ENCODE peak calls at places on chromosomes 2 and 18, in seven cellular contexts. L is GM23248; G is frontal cortex; X is NCI-H1092; M is choroid plexus epithelial cell; P is neural crest cell; V is stimulated activated CD4-positive, alpha-beta T cell treated with anti-CD3 and anti-CD28 coated beads, Interleukin-2, amount 100 ng/mL, for 24 hours. F is an unnamed sample.

GRCh38 chr2:121205321-121205942 is 79.6 kb downstream of the TFCP2L1 start:
- DNase-seq in G (no peak), M (peak), P (no peak), L (peak), X (no peak), V (no peak), F (no peak)

GRCh38 chr18:12391487-12392136 is 14.6 kb upstream of the AFG3L2 start:
- DNase-seq in L (peak), G (peak), V (peak), P (peak), M (peak), X (no peak), F (peak)

GRCh38 chr2:234951386-234952269 is at the start of gene SH3BP4:
- DNase-seq in G (peak), X (peak), L (peak), V (peak), P (peak), M (peak), F (peak)

GRCh38 chr2:122034797-122035196 is 279.3 kb downstream of the TSN start:
- DNase-seq in V (no peak), L (no peak), G (no peak), M (no peak), X (no peak), P (no peak), F (peak)

GRCh38 chr2:159226059-159226461 is 60.4 kb downstream of the WDSUB1 start:
- DNase-seq in P (no peak), M (peak), V (no peak), X (no peak), L (peak), G (no peak), F (no peak)

GRCh38 chr2:205673312-205673711 is 9.0 kb upstream of the NRP2 start:
- DNase-seq in M (no peak), G (no peak), P (no peak), V (no peak), X (no peak), L (no peak), F (no peak)

GRCh38 chr18:78721281-78721949 is 258.2 kb upstream of the SALL3 start:
- DNase-seq in X (no peak), M (no peak), G (no peak), L (no peak), P (no peak), V (no peak), F (no peak)

GRCh38 chr18:38047820-38048219 is 482.2 kb upstream of the CELF4 start:
- DNase-seq in X (no peak), L (no peak), P (no peak), G (no peak), V (no peak), M (no peak), F (no peak)

GRCh38 chr18:48948112-48949050 is 2.4 kb downstream of the SMAD7 start:
- DNase-seq in G (no peak), L (peak), V (peak), P (peak), M (peak), X (peak), F (no peak)

GRCh38 chr2:10422251-10422650 is 25.9 kb downstream of the ODC1 start:
- DNase-seq in L (no peak), X (no peak), P (no peak), M (no peak), V (no peak), G (no peak), F (no peak)

GRCh38 chr2:17539596-17539992 is 902 bp upstream of the VSNL1 start:
- DNase-seq in L (peak), X (no peak), V (no peak), P (peak), G (no peak), M (peak), F (no peak)

GRCh38 chr2:224025874-224026273 is 13.2 kb downstream of the SERPINE2 start:
- DNase-seq in G (no peak), V (peak), M (no peak), P (no peak), L (no peak), X (no peak), F (no peak)

GRCh38 chr2:106197878-106198277 is 3.8 kb upstream of the UXS1 start:
- DNase-seq in M (peak), G (no peak), X (no peak), V (no peak), P (no peak), L (peak), F (no peak)

GRCh38 chr18:7616661-7617060 is 49.5 kb downstream of the PTPRM start:
- DNase-seq in M (peak), L (peak), V (no peak), P (no peak), X (no peak), G (no peak), F (no peak)

GRCh38 chr2:107255744-107256143 is 369.8 kb upstream of the ST6GAL2 start:
- DNase-seq in V (no peak), X (no peak), M (no peak), L (no peak), G (no peak), P (no peak), F (no peak)

GRCh38 chr18:37299471-37300304 is 265.9 kb downstream of the CELF4 start:
- DNase-seq in P (no peak), X (peak), G (peak), V (no peak), L (peak), M (peak), F (no peak)

GRCh38 chr2:119008108-119008507 is 66.1 kb downstream of the MARCO start:
- DNase-seq in G (no peak), M (no peak), L (peak), P (no peak), V (no peak), X (no peak), F (no peak)

GRCh38 chr2:64634338-64635267 is 19.1 kb downstream of the SERTAD2 start:
- DNase-seq in G (no peak), M (peak), L (peak), P (no peak), X (no peak), V (no peak), F (no peak)

GRCh38 chr2:23532311-23533013 is 147.5 kb downstream of the KLHL29 start:
- DNase-seq in P (no peak), X (peak), V (peak), G (no peak), M (peak), L (no peak), F (no peak)

GRCh38 chr18:43420950-43421349 is 143.7 kb upstream of the SYT4 start:
- DNase-seq in P (no peak), X (no peak), L (no peak), G (no peak), V (no peak), M (no peak), F (no peak)

F was measured in neuronal stem cell.